ENCODE peak calls at places on chromosomes 6 and 20, in six cellular contexts. One of them, this sample, is unnamed.

GRCh38 chr20:43749734-43750294 is 23.0 kb upstream of the GTSF1L start:
- DNase-seq in fibroblast of lung: peak; percentile 39
- DNase-seq in IMR-90: peak; percentile 38
- DNase-seq in coronary artery: no peak
- DNase-seq in PC-3: peak; percentile 88
- DNase-seq in WERI-Rb-1: peak; percentile 75
- DNase-seq in this sample: peak; percentile 40

GRCh38 chr6:135226537-135226936 is 45.4 kb downstream of the MYB start:
- DNase-seq in coronary artery: no peak
- DNase-seq in PC-3: no peak
- DNase-seq in IMR-90: no peak
- DNase-seq in fibroblast of lung: no peak
- DNase-seq in WERI-Rb-1: no peak
- DNase-seq in this sample: no peak

GRCh38 chr20:17437251-17437650 is 93.9 kb downstream of the BFSP1 start:
- DNase-seq in WERI-Rb-1: no peak
- DNase-seq in fibroblast of lung: no peak
- DNase-seq in IMR-90: no peak
- DNase-seq in coronary artery: no peak
- DNase-seq in PC-3: no peak
- DNase-seq in this sample: no peak

GRCh38 chr20:34938466-34939163 is 17.0 kb downstream of the GSS start:
- DNase-seq in coronary artery: no peak
- DNase-seq in IMR-90: no peak
- DNase-seq in WERI-Rb-1: no peak
- DNase-seq in fibroblast of lung: no peak
- DNase-seq in PC-3: no peak
- DNase-seq in this sample: no peak

GRCh38 chr20:25372584-25373336 is 17.9 kb downstream of the ABHD12 start:
- DNase-seq in IMR-90: peak; percentile 99
- DNase-seq in coronary artery: no peak
- DNase-seq in fibroblast of lung: peak; percentile 98
- DNase-seq in PC-3: peak; percentile 95
- DNase-seq in WERI-Rb-1: no peak
- DNase-seq in this sample: peak; percentile 80

GRCh38 chr20:62755817-62756724 is 40.2 kb upstream of the MRGBP start:
- DNase-seq in fibroblast of lung: no peak
- DNase-seq in WERI-Rb-1: no peak
- DNase-seq in IMR-90: no peak
- DNase-seq in coronary artery: no peak
- DNase-seq in PC-3: no peak
- DNase-seq in this sample: peak; percentile 66

GRCh38 chr6:707576-708236 is 14.8 kb upstream of the EXOC2 start:
- DNase-seq in IMR-90: no peak
- DNase-seq in coronary artery: no peak
- DNase-seq in WERI-Rb-1: no peak
- DNase-seq in PC-3: no peak
- DNase-seq in fibroblast of lung: no peak
- DNase-seq in this sample: no peak

GRCh38 chr6:41939091-41939847 is 2.3 kb downstream of the CCND3 start:
- DNase-seq in IMR-90: peak; percentile 43
- DNase-seq in fibroblast of lung: peak; percentile 42
- DNase-seq in coronary artery: peak; percentile 76
- DNase-seq in WERI-Rb-1: peak; percentile 65
- DNase-seq in PC-3: peak; percentile 24
- DNase-seq in this sample: peak; percentile 52

GRCh38 chr6:11429577-11429976 is 108.0 kb upstream of the TMEM170B start:
- DNase-seq in coronary artery: no peak
- DNase-seq in IMR-90: no peak
- DNase-seq in WERI-Rb-1: no peak
- DNase-seq in fibroblast of lung: peak; percentile 63
- DNase-seq in PC-3: no peak
- DNase-seq in this sample: no peak

GRCh38 chr20:35616465-35617396 is 1.1 kb downstream of the SPAG4 start:
- DNase-seq in WERI-Rb-1: no peak
- DNase-seq in IMR-90: peak; percentile 99
- DNase-seq in PC-3: peak; percentile 91
- DNase-seq in fibroblast of lung: peak; percentile 98
- DNase-seq in coronary artery: peak; percentile 91
- DNase-seq in this sample: peak; percentile 99

GRCh38 chr20:33789109-33789857 is 21.9 kb upstream of the CHMP4B start:
- DNase-seq in PC-3: peak; percentile 100
- DNase-seq in WERI-Rb-1: no peak
- DNase-seq in coronary artery: no peak
- DNase-seq in fibroblast of lung: peak; percentile 98
- DNase-seq in IMR-90: peak; percentile 96
- DNase-seq in this sample: peak; percentile 95

GRCh38 chr20:50416269-50416863 is 93.8 kb upstream of the PTPN1 start:
- DNase-seq in WERI-Rb-1: peak; percentile 42
- DNase-seq in IMR-90: no peak
- DNase-seq in coronary artery: peak; percentile 80
- DNase-seq in fibroblast of lung: no peak
- DNase-seq in PC-3: no peak
- DNase-seq in this sample: no peak

GRCh38 chr6:79604583-79605037 is 26.5 kb upstream of the SH3BGRL2 start:
- DNase-seq in PC-3: no peak
- DNase-seq in coronary artery: no peak
- DNase-seq in WERI-Rb-1: no peak
- DNase-seq in fibroblast of lung: peak; percentile 98
- DNase-seq in IMR-90: peak; percentile 63
- DNase-seq in this sample: no peak

DNA sequence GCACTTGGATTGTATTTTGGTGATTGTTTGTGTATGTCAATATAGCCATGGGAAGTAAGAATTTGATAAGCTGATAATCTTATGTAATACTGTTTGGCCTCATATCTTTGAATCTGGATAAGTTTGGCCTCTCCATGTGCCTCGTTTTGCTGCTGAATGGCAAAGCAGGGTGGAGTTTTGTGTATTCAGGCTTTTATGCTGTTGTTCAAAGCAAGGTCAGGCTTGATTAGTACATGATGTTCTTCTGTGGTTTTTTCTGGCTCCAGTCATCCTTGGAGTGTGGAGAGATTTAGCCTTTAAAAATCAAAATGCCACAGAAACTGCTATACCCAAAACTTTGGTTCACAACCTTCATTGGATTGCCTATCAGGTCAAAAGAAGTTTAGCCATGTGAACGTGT is 728.9 kb upstream of the GJE1 start:
- DNase-seq in WERI-Rb-1: no peak
- DNase-seq in IMR-90: no peak
- DNase-seq in fibroblast of lung: no peak
- DNase-seq in coronary artery: no peak
- DNase-seq in PC-3: no peak
- DNase-seq in this sample: peak; percentile 42
- H3K4me3 ChIP-seq in WERI-Rb-1: no peak overlapping the region
- H3K4me3 ChIP-seq in IMR-90: no peak overlapping the region
- H3K4me3 ChIP-seq in fibroblast of lung: no peak overlapping the region
- H3K4me3 ChIP-seq in coronary artery: no peak overlapping the region
- H3K4me3 ChIP-seq in PC-3: no peak overlapping the region
- H3K4me3 ChIP-seq in this sample: no peak overlapping the region

GRCh38 chr6:8888468-8888867 is 453.1 kb upstream of the SLC35B3 start:
- DNase-seq in IMR-90: no peak
- DNase-seq in fibroblast of lung: no peak
- DNase-seq in coronary artery: no peak
- DNase-seq in WERI-Rb-1: no peak
- DNase-seq in PC-3: peak; percentile 12
- DNase-seq in this sample: no peak
- TF ChIP-seq CTCF in IMR-90: no peak
- TF ChIP-seq CTCF in fibroblast of lung: no peak
- TF ChIP-seq CTCF in coronary artery: no peak
- TF ChIP-seq CTCF in WERI-Rb-1: peak; percentile 24
- TF ChIP-seq CTCF in PC-3: peak; percentile 60
- TF ChIP-seq CTCF in this sample: no peak

GRCh38 chr20:10218536-10219451 is at the start of gene SNAP25:
- DNase-seq in WERI-Rb-1: peak; percentile 93
- DNase-seq in IMR-90: peak; percentile 90
- DNase-seq in PC-3: peak; percentile 26
- DNase-seq in fibroblast of lung: peak; percentile 90
- DNase-seq in coronary artery: no peak
- DNase-seq in this sample: peak; percentile 57
- H3K4me3 ChIP-seq in WERI-Rb-1: peak within 1 kb of the TSS; percentile 92
- H3K4me3 ChIP-seq in IMR-90: peak within 1 kb of the TSS; percentile 77
- H3K4me3 ChIP-seq in PC-3: no peak within 1 kb of the TSS
- H3K4me3 ChIP-seq in fibroblast of lung: peak within 1 kb of the TSS; percentile 63
- H3K4me3 ChIP-seq in coronary artery: peak within 1 kb of the TSS; percentile 61
- H3K4me3 ChIP-seq in this sample: peak within 1 kb of the TSS; percentile 40

GRCh38 chr6:52261229-52261628 is 16.9 kb upstream of the IL17F start:
- DNase-seq in IMR-90: peak; percentile 87
- DNase-seq in fibroblast of lung: peak; percentile 54
- DNase-seq in PC-3: peak; percentile 57
- DNase-seq in coronary artery: no peak
- DNase-seq in WERI-Rb-1: no peak
- DNase-seq in this sample: peak; percentile 56

GRCh38 chr6:52260634-52261033 is 16.3 kb upstream of the IL17F start:
- DNase-seq in fibroblast of lung: no peak
- DNase-seq in IMR-90: no peak
- DNase-seq in coronary artery: no peak
- DNase-seq in PC-3: no peak
- DNase-seq in WERI-Rb-1: no peak
- DNase-seq in this sample: no peak

GRCh38 chr6:52263709-52264320 is 19.5 kb upstream of the IL17F start:
- DNase-seq in PC-3: peak; percentile 76
- DNase-seq in WERI-Rb-1: peak; percentile 76
- DNase-seq in IMR-90: peak; percentile 74
- DNase-seq in fibroblast of lung: peak; percentile 33
- DNase-seq in coronary artery: no peak
- DNase-seq in this sample: peak; percentile 73

GRCh38 chr6:52262620-52263344 is 18.5 kb upstream of the IL17F start:
- DNase-seq in WERI-Rb-1: no peak
- DNase-seq in PC-3: no peak
- DNase-seq in IMR-90: no peak
- DNase-seq in fibroblast of lung: no peak
- DNase-seq in coronary artery: no peak
- DNase-seq in this sample: no peak
- TF ChIP-seq CTCF in WERI-Rb-1: no peak
- TF ChIP-seq CTCF in PC-3: no peak
- TF ChIP-seq CTCF in IMR-90: no peak
- TF ChIP-seq CTCF in fibroblast of lung: no peak
- TF ChIP-seq CTCF in coronary artery: no peak
- TF ChIP-seq CTCF in this sample: no peak